ENCODE peak calls at places on chromosomes 13 and 19, in six cellular contexts. R is IMR-90, M is HepG2, I is GM12878, E is H1, F is K562. P is an unnamed sample. For H3K36me3 and H3K4me1, the result is how much of the 10 kb centered on the place peaks cover.

GRCh38 chr19:30154410-30154809 is 212.4 kb downstream of the URI1 start:
- DNase-seq in R (no peak), M (no peak), I (no peak), E (no peak), F (no peak), P (no peak)

GRCh38 chr13:98048263-98048662 is 94.6 kb upstream of the FARP1 start:
- DNase-seq in R (no peak), M (no peak), I (no peak), E (no peak), F (no peak), P (no peak)

GRCh38 chr19:23116802-23117571 is at the start of gene ZNF730:
- DNase-seq in R (peak), M (no peak), I (peak), E (peak), F (peak), P (no peak)

GRCh38 chr19:4234142-4234861 is 5.0 kb downstream of the EBI3 start:
- DNase-seq in R (no peak), M (peak), I (no peak), E (no peak), F (peak), P (no peak)

GRCh38 chr19:33774751-33775150 is 21.9 kb upstream of the KCTD15 start:
- DNase-seq in R (no peak), M (no peak), I (no peak), E (no peak), F (no peak), P (no peak)

GRCh38 chr13:44088911-44089851 is 209.5 kb downstream of the LACC1 start:
- DNase-seq in R (no peak), M (no peak), I (no peak), E (no peak), F (no peak), P (no peak)

GRCh38 chr13:70191034-70191433 is 82.8 kb upstream of the KLHL1 start:
- DNase-seq in R (no peak), M (no peak), I (no peak), E (no peak), F (no peak), P (no peak)

GRCh38 chr13:99548448-99548847 is 47.2 kb downstream of the TM9SF2 start:
- DNase-seq in R (no peak), M (no peak), I (peak), E (no peak), F (no peak), P (no peak)

GRCh38 chr19:42250666-42251531 is 4.0 kb downstream of the ERF start:
- DNase-seq in R (peak), M (no peak), I (no peak), E (no peak), F (no peak), P (no peak)

GRCh38 chr19:11473725-11474124 is 7.1 kb downstream of the ELAVL3 start:
- DNase-seq in R (no peak), M (no peak), I (no peak), E (no peak), F (no peak), P (no peak)

GRCh38 chr19:3609779-3610719 is 3.4 kb upstream of the TBXA2R start:
- DNase-seq in R (no peak), M (no peak), I (no peak), E (no peak), F (no peak), P (no peak)

GRCh38 chr13:20686167-20686566 is 17.3 kb upstream of the IL17D start:
- DNase-seq in R (no peak), M (no peak), I (no peak), E (no peak), F (no peak), P (no peak)

GRCh38 chr19:29415507-29415906 is 110.3 kb upstream of the VSTM2B start:
- DNase-seq in R (no peak), M (no peak), I (no peak), E (no peak), F (no peak), P (no peak)

GRCh38 chr13:47437411-47437810 is 540.6 kb upstream of the HTR2A start:
- DNase-seq in R (peak), M (no peak), I (no peak), E (no peak), F (no peak), P (no peak)

GRCh38 chr19:17389957-17390664 is 3.9 kb downstream of the CCDC194 start:
- DNase-seq in R (no peak), M (no peak), I (no peak), E (no peak), F (peak), P (no peak)

GRCh38 chr13:101639711-101640110 is 187.2 kb downstream of the ITGBL1 start:
- DNase-seq in R (no peak), M (no peak), I (no peak), E (no peak), F (no peak), P (no peak)

GRCh38 chr19:33954686-33955085 is 158.0 kb downstream of the KCTD15 start:
- DNase-seq in R (no peak), M (no peak), I (no peak), E (no peak), F (no peak), P (no peak)

GRCh38 chr19:40507892-40508291 is 41.1 kb downstream of the SPTBN4 start:
- DNase-seq in R (no peak), M (no peak), I (no peak), E (no peak), F (no peak), P (no peak)

GRCh38 chr19:1122972-1123363 is 19.2 kb downstream of the GPX4 start:
- DNase-seq in R (peak), M (peak), I (no peak), E (no peak), F (peak), P (peak)

GRCh38 chr19:31532034-31532433 is 182.8 kb upstream of the TSHZ3 start:
- DNase-seq in R (no peak), M (no peak), I (no peak), E (no peak), F (no peak), P (no peak)

GRCh38 chr19:38674388-38675133 is 27.1 kb downstream of the ACTN4 start:
- DNase-seq in R (peak), M (no peak), I (no peak), E (no peak), F (no peak), P (no peak)

GRCh38 chr19:31383553-31383952 is 34.3 kb upstream of the TSHZ3 start:
- DNase-seq in R (no peak), M (no peak), I (no peak), E (no peak), F (no peak), P (no peak)

GRCh38 chr19:58474997-58475713 is 997 bp upstream of the ZNF446 start:
- DNase-seq in R (no peak), M (no peak), I (no peak), E (no peak), F (no peak), P (no peak)

GRCh38 chr19:5154129-5154798 is 185.4 kb downstream of the KDM4B start:
- DNase-seq in R (no peak), M (peak), I (no peak), E (no peak), F (peak), P (no peak)

GRCh38 chr13:72463561-72463960 is 263.9 kb downstream of the MZT1 start:
- DNase-seq in R (no peak), M (no peak), I (no peak), E (no peak), F (no peak), P (no peak)

GRCh38 chr13:94607939-94608338 is 6.3 kb downstream of the GPR180 start:
- DNase-seq in R (peak), M (no peak), I (no peak), E (no peak), F (no peak), P (no peak)

GRCh38 chr19:42124386-42124901 is 7.8 kb downstream of the POU2F2 start:
- DNase-seq in R (no peak), M (no peak), I (no peak), E (no peak), F (no peak), P (no peak)

GRCh38 chr19:33434886-33435705 is 61.6 kb downstream of the CEBPG start:
- DNase-seq in R (peak), M (no peak), I (no peak), E (no peak), F (no peak), P (no peak)

GRCh38 chr13:39035204-39035603 is 2.7 kb downstream of the PROSER1 start:
- DNase-seq in R (no peak), M (no peak), I (no peak), E (no peak), F (no peak), P (no peak)

GRCh38 chr19:8335343-8336071 is 7.6 kb downstream of the KANK3 start:
- DNase-seq in R (no peak), M (no peak), I (no peak), E (no peak), F (peak), P (no peak)

GRCh38 chr13:37446503-37446902 is 152.1 kb downstream of the POSTN start:
- DNase-seq in R (peak), M (no peak), I (no peak), E (no peak), F (no peak), P (no peak)

GRCh38 chr13:57311009-57311586 is 144.1 kb downstream of the PRR20E start:
- DNase-seq in R (no peak), M (no peak), I (no peak), E (peak), F (no peak), P (no peak)

GRCh38 chr19:45396389-45397260 is 8.2 kb downstream of the PPP1R13L start:
- DNase-seq in R (no peak), M (no peak), I (no peak), E (no peak), F (no peak), P (no peak)

GRCh38 chr19:45395524-45396388 is 9.1 kb downstream of the PPP1R13L start:
- DNase-seq in R (no peak), M (no peak), I (no peak), E (no peak), F (no peak), P (no peak)

GRCh38 chr19:45385392-45386221 is 15.2 kb upstream of the ERCC2 start:
- DNase-seq in R (no peak), M (no peak), I (no peak), E (no peak), F (peak), P (no peak)

GRCh38 chr19:45391871-45392665 is 12.8 kb downstream of the PPP1R13L start:
- DNase-seq in R (no peak), M (no peak), I (no peak), E (no peak), F (no peak), P (no peak)

DNA sequence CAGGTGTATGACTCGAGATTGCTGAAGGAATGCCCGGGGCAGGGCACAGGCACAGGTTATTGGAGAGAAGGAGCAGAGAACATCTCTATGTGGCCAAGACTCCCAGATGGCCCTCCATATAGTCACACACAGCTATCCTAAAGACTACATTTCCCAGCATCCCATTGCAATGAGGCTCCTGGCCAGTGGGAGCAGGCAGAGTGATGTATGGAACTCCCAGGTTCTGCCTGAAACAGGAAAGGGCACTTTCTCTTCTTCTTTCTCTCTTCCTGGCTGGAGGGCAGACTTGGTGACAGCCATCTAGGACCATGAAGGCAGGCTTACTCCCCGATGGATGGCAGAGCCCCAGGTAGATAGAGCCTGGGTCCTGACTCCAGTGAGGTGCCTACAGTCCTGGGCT is 13.5 kb downstream of the PPP1R13L start:
- DNase-seq in R (peak), M (peak), I (no peak), E (no peak), F (peak), P (no peak)
- TF ChIP-seq RAD21 in R (no peak), M (no peak), I (no peak), E (no peak), F (no peak), P (no peak)

GRCh38 chr19:13808856-13809255 is 13.6 kb downstream of the ZSWIM4 start:
- DNase-seq in R (no peak), M (no peak), I (no peak), E (no peak), F (no peak), P (no peak)
- H3K36me3 ChIP-seq in R (half or more), M (under half), I (under half), E (under half), F (under half), P (under half)

GRCh38 chr19:44753932-44754742 is 5.6 kb downstream of the BCL3 start:
- DNase-seq in R (peak), M (no peak), I (no peak), E (no peak), F (peak), P (no peak)

GRCh38 chr19:44752123-44752815 is 3.8 kb downstream of the BCL3 start:
- DNase-seq in R (no peak), M (no peak), I (no peak), E (no peak), F (no peak), P (no peak)

GRCh38 chr19:44754743-44755066 is 6.2 kb downstream of the BCL3 start:
- DNase-seq in R (no peak), M (no peak), I (no peak), E (no peak), F (no peak), P (no peak)

GRCh38 chr19:44753619-44753931 is 5.1 kb downstream of the BCL3 start:
- DNase-seq in R (no peak), M (no peak), I (no peak), E (no peak), F (no peak), P (no peak)

GRCh38 chr19:44752816-44753618 is 4.5 kb downstream of the BCL3 start:
- DNase-seq in R (peak), M (peak), I (peak), E (no peak), F (peak), P (no peak)
- H3K4me1 ChIP-seq in R (half or more), M (half or more), I (under half), E (under half), F (under half), P (half or more)

GRCh38 chr19:49764341-49764740 is 1.2 kb upstream of the TSKS start:
- DNase-seq in R (no peak), M (no peak), I (no peak), E (no peak), F (no peak), P (no peak)
- TF ChIP-seq RAD21 in R (no peak), M (no peak), I (no peak), E (no peak), F (no peak), P (no peak)

DNA sequence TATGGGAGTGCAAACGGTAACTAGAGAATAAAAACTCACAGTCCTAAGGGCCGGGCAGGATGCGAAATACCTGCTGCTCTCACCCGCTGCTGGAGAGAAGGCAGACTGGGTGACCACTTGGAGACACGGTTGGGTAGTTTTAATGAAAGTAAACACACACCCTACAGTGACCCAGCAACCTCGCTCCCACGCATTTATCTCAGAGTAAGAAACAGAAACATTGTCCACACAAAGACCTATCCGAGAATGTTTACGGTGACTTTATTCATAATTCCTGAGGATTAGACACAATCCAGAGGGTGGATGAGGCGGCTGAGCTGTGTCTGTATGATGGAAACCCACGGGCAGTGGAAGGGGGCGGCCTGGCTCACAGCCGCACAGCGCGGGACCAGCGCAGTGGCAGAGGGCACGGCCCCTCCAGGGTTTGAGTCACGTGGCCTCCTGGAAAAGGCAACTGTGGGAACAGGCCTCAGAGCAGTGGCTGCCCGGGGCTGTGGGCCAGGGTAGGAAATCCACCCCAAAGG is 73.5 kb upstream of the C13orf46 start:
- DNase-seq in R (peak), M (no peak), I (peak), E (no peak), F (peak), P (no peak)
- H3K36me3 ChIP-seq in R (under half), M (under half), I (under half), E (under half), F (under half), P (under half)

DNA sequence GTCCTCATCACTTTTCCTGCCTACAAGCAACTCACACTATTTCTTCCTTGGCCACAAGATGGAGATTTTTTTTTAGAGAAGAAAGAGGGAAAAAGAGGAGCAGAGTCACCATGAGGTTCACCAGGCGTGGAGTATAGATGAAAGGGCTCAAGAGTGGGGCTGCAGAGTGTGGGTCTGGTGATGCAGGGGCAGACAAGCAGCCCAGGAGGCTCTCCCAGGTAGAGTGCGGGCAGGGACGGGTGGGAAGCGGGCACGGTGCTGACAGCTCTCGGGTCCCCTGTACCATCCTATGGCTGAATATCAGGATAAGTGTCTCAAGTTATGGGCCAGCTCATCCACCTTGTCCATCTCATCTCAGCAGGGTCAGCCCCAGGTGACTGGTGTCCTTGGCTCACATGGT is 110.9 kb downstream of the SOX1 start:
- DNase-seq in R (no peak), M (no peak), I (no peak), E (no peak), F (no peak), P (no peak)
- H3K4me1 ChIP-seq in R (under half), M (under half), I (under half), E (under half), F (under half), P (under half)

GRCh38 chr13:30443957-30444404 is 21.7 kb downstream of the UBE2L5 start:
- DNase-seq in R (no peak), M (no peak), I (no peak), E (no peak), F (no peak), P (no peak)
- TF ChIP-seq RAD21 in R (no peak), M (no peak), I (peak), E (no peak), F (no peak), P (no peak)

DNA sequence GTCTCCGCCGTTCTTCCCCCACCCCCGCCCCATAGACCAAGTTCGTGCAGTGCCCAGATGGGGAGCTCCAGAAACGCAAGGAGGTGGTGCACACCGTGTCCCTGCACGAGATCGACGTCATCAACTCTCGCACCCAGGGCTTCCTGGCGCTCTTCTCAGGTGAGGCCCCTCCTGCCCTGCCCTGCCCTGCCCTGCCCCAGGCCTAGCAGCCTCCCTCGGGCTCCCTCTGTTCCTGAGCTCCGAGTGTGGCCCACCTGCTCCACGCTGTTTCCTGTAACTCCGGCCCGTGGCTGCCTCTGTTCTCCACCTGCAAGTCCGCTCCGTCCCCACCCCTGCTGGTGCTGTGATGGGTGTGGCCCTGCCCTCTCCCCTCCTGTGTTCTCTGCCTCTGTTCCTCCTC is 6.4 kb downstream of the LHB start:
- DNase-seq in R (no peak), M (no peak), I (no peak), E (no peak), F (no peak), P (no peak)
- H3K36me3 ChIP-seq in R (half or more), M (half or more), I (under half), E (under half), F (half or more), P (half or more)

DNA sequence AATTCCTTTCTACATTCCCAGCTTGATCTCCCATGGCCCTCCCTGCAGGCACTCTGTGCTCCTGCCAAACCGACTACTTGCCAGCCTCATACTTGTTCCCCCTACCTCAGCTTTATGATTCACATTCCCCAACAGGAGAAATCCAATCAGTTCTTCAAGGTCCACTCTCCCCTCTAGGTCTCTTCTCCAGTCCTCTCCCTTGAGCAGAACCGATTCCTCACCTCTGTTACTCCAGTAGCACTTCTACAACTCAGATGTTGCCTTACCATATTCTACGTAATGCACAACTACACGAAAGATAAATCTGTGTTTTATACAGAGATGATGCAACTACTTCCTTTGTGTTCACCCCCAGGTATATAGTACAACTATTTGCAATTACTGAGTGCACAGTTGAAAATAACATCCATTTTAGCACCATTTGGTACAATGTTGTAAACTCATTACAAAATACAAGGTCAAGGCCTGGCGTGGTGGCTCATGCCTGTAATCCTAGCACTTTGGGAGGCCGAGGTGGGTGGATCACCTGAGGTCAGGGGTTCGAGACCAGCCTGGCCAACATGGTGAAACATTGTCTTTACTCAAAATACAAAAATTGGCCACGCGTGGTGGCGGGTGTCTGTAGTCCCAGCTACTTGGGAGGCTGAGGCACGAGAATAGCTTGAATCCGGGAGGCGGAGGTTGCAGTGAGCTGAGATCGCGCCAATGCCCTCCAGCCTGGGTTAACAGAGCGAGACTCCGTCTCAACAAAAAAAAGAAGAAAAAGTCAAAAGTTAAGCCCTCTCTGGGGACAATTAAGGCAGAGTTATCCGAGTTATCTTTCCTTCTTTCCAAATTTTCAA is 2.9 kb upstream of the WBP4 start:
- DNase-seq in R (peak), M (no peak), I (no peak), E (no peak), F (no peak), P (no peak)
- H3K4me1 ChIP-seq in R (under half), M (half or more), I (under half), E (under half), F (under half), P (under half)

DNA sequence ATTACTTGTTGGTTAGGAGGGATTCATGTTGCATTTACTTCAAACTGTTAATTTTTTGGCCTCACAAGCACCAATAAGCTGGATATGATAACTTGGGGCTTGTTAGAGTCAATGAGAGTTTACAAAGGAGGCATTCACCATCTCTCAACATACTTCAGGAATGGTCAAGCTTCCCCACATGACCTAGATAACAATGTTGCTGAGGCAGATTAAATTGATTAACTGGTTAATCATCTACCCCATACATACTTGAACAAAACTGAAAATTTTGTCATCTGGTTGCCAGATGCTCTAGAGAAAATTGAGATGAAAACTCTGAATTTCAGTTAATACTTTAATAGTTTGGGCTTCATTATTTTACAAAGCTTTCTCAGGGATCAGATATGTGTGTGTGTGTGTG is 43.0 kb upstream of the UBL3 start:
- DNase-seq in R (peak), M (no peak), I (no peak), E (no peak), F (no peak), P (no peak)
- TF ChIP-seq RAD21 in R (no peak), M (no peak), I (no peak), E (no peak), F (no peak), P (no peak)